ENCODE peak calls at places on chromosomes 6 and 20, in ten cellular contexts. One of them, this sample, is unnamed.
A peak's percentile ranks its signal among the peaks of the same experiment; 100 is the strongest.

GRCh38 chr6:108200631-108201030 is 34.8 kb downstream of the NR2E1 start:
- DNase-seq in GM12878: no peak
- DNase-seq in sigmoid colon: no peak
- DNase-seq in HepG2: peak; percentile 72
- DNase-seq in K562: no peak
- DNase-seq in stomach: no peak
- DNase-seq in GM23338: no peak
- DNase-seq in transverse colon: no peak
- DNase-seq in vagina: no peak
- DNase-seq in SK-N-MC: no peak
- DNase-seq in this sample: no peak

GRCh38 chr20:50339196-50339901 is 148.7 kb downstream of the CEBPB start:
- DNase-seq in GM12878: no peak
- DNase-seq in sigmoid colon: peak; percentile 64
- DNase-seq in HepG2: no peak
- DNase-seq in K562: no peak
- DNase-seq in stomach: no peak
- DNase-seq in GM23338: no peak
- DNase-seq in transverse colon: no peak
- DNase-seq in vagina: no peak
- DNase-seq in SK-N-MC: no peak
- DNase-seq in this sample: no peak

GRCh38 chr20:39264506-39265172 is 302.5 kb downstream of the DHX35 start:
- DNase-seq in GM12878: no peak
- DNase-seq in sigmoid colon: peak; percentile 82
- DNase-seq in HepG2: peak; percentile 63
- DNase-seq in K562: peak; percentile 70
- DNase-seq in stomach: peak; percentile 62
- DNase-seq in GM23338: peak; percentile 77
- DNase-seq in transverse colon: peak; percentile 42
- DNase-seq in vagina: no peak
- DNase-seq in SK-N-MC: no peak
- DNase-seq in this sample: no peak

GRCh38 chr20:57867807-57868206 is 158.0 kb upstream of the PMEPA1 start:
- DNase-seq in GM12878: no peak
- DNase-seq in sigmoid colon: peak; percentile 18
- DNase-seq in HepG2: no peak
- DNase-seq in K562: no peak
- DNase-seq in stomach: no peak
- DNase-seq in GM23338: no peak
- DNase-seq in transverse colon: no peak
- DNase-seq in vagina: peak; percentile 40
- DNase-seq in SK-N-MC: no peak
- DNase-seq in this sample: no peak

GRCh38 chr20:58822175-58822574 is 28.5 kb downstream of the GNAS-AS1 start:
- DNase-seq in GM12878: no peak
- DNase-seq in sigmoid colon: no peak
- DNase-seq in HepG2: peak; percentile 29
- DNase-seq in K562: peak; percentile 57
- DNase-seq in stomach: no peak
- DNase-seq in GM23338: peak; percentile 51
- DNase-seq in transverse colon: no peak
- DNase-seq in vagina: no peak
- DNase-seq in SK-N-MC: no peak
- DNase-seq in this sample: no peak

GRCh38 chr20:24309596-24309995 is 159.8 kb upstream of the SYNDIG1 start:
- DNase-seq in GM12878: no peak
- DNase-seq in sigmoid colon: no peak
- DNase-seq in HepG2: no peak
- DNase-seq in K562: no peak
- DNase-seq in stomach: no peak
- DNase-seq in GM23338: no peak
- DNase-seq in transverse colon: no peak
- DNase-seq in vagina: peak; percentile 5
- DNase-seq in SK-N-MC: no peak
- DNase-seq in this sample: no peak

GRCh38 chr6:104118274-104118673 is 741.4 kb downstream of the HACE1 start:
- DNase-seq in GM12878: no peak
- DNase-seq in sigmoid colon: no peak
- DNase-seq in HepG2: no peak
- DNase-seq in K562: no peak
- DNase-seq in stomach: no peak
- DNase-seq in GM23338: no peak
- DNase-seq in transverse colon: no peak
- DNase-seq in vagina: no peak
- DNase-seq in SK-N-MC: no peak
- DNase-seq in this sample: no peak

GRCh38 chr6:6596529-6596928 is 8.0 kb downstream of the LY86 start:
- DNase-seq in GM12878: no peak
- DNase-seq in sigmoid colon: no peak
- DNase-seq in HepG2: no peak
- DNase-seq in K562: no peak
- DNase-seq in stomach: no peak
- DNase-seq in GM23338: no peak
- DNase-seq in transverse colon: no peak
- DNase-seq in vagina: no peak
- DNase-seq in SK-N-MC: no peak
- DNase-seq in this sample: no peak

GRCh38 chr20:44273231-44274215 is 26.4 kb downstream of the GDAP1L1 start:
- DNase-seq in GM12878: no peak
- DNase-seq in sigmoid colon: peak; percentile 4
- DNase-seq in HepG2: no peak
- DNase-seq in K562: no peak
- DNase-seq in stomach: no peak
- DNase-seq in GM23338: no peak
- DNase-seq in transverse colon: no peak
- DNase-seq in vagina: no peak
- DNase-seq in SK-N-MC: no peak
- DNase-seq in this sample: no peak

GRCh38 chr6:168258795-168259194 is 60.8 kb downstream of the DACT2 start:
- DNase-seq in GM12878: no peak
- DNase-seq in sigmoid colon: no peak
- DNase-seq in HepG2: no peak
- DNase-seq in K562: no peak
- DNase-seq in stomach: no peak
- DNase-seq in GM23338: no peak
- DNase-seq in transverse colon: no peak
- DNase-seq in vagina: no peak
- DNase-seq in SK-N-MC: no peak
- DNase-seq in this sample: no peak

GRCh38 chr20:40291483-40291882 is 397.6 kb downstream of the MAFB start:
- DNase-seq in GM12878: no peak
- DNase-seq in sigmoid colon: no peak
- DNase-seq in HepG2: no peak
- DNase-seq in K562: no peak
- DNase-seq in stomach: no peak
- DNase-seq in GM23338: no peak
- DNase-seq in transverse colon: no peak
- DNase-seq in vagina: no peak
- DNase-seq in SK-N-MC: no peak
- DNase-seq in this sample: no peak

GRCh38 chr20:25622049-25622448 is 1.8 kb downstream of the NANP start:
- DNase-seq in GM12878: no peak
- DNase-seq in sigmoid colon: no peak
- DNase-seq in HepG2: no peak
- DNase-seq in K562: no peak
- DNase-seq in stomach: no peak
- DNase-seq in GM23338: no peak
- DNase-seq in transverse colon: no peak
- DNase-seq in vagina: no peak
- DNase-seq in SK-N-MC: no peak
- DNase-seq in this sample: no peak

GRCh38 chr6:132461958-132462357 is 51.0 kb downstream of the STX7 start:
- DNase-seq in GM12878: no peak
- DNase-seq in sigmoid colon: no peak
- DNase-seq in HepG2: no peak
- DNase-seq in K562: no peak
- DNase-seq in stomach: no peak
- DNase-seq in GM23338: no peak
- DNase-seq in transverse colon: no peak
- DNase-seq in vagina: no peak
- DNase-seq in SK-N-MC: no peak
- DNase-seq in this sample: no peak

GRCh38 chr20:20950620-20951019 is 155.5 kb downstream of the LINC00237 start:
- DNase-seq in GM12878: no peak
- DNase-seq in sigmoid colon: no peak
- DNase-seq in HepG2: no peak
- DNase-seq in K562: no peak
- DNase-seq in stomach: no peak
- DNase-seq in GM23338: no peak
- DNase-seq in transverse colon: no peak
- DNase-seq in vagina: no peak
- DNase-seq in SK-N-MC: no peak
- DNase-seq in this sample: no peak
- TF ChIP-seq POLR2AphosphoS5 in GM12878: no peak
- TF ChIP-seq POLR2AphosphoS5 in sigmoid colon: no peak
- TF ChIP-seq POLR2AphosphoS5 in HepG2: no peak
- TF ChIP-seq POLR2AphosphoS5 in K562: no peak
- TF ChIP-seq POLR2AphosphoS5 in stomach: no peak
- TF ChIP-seq POLR2AphosphoS5 in GM23338: no peak
- TF ChIP-seq POLR2AphosphoS5 in transverse colon: no peak
- TF ChIP-seq POLR2AphosphoS5 in vagina: no peak
- TF ChIP-seq POLR2AphosphoS5 in SK-N-MC: no peak
- TF ChIP-seq POLR2AphosphoS5 in this sample: no peak

GRCh38 chr6:111737065-111737521 is 131.4 kb upstream of the TRAF3IP2 start:
- DNase-seq in GM12878: no peak
- DNase-seq in sigmoid colon: no peak
- DNase-seq in HepG2: peak; percentile 41
- DNase-seq in K562: no peak
- DNase-seq in stomach: no peak
- DNase-seq in GM23338: no peak
- DNase-seq in transverse colon: no peak
- DNase-seq in vagina: no peak
- DNase-seq in SK-N-MC: no peak
- DNase-seq in this sample: no peak
- H3K27ac ChIP-seq in GM12878: peak overlapping the region; percentile 6
- H3K27ac ChIP-seq in sigmoid colon: no peak overlapping the region
- H3K27ac ChIP-seq in HepG2: no peak overlapping the region
- H3K27ac ChIP-seq in K562: no peak overlapping the region
- H3K27ac ChIP-seq in stomach: no peak overlapping the region
- H3K27ac ChIP-seq in GM23338: no peak overlapping the region
- H3K27ac ChIP-seq in transverse colon: peak overlapping the region; percentile 1
- H3K27ac ChIP-seq in vagina: no peak overlapping the region
- H3K27ac ChIP-seq in SK-N-MC: no peak overlapping the region
- H3K27ac ChIP-seq in this sample: no peak overlapping the region

GRCh38 chr20:31700747-31701146 is 21.9 kb downstream of the BCL2L1 start:
- DNase-seq in GM12878: no peak
- DNase-seq in sigmoid colon: no peak
- DNase-seq in HepG2: no peak
- DNase-seq in K562: no peak
- DNase-seq in stomach: no peak
- DNase-seq in GM23338: no peak
- DNase-seq in transverse colon: no peak
- DNase-seq in vagina: no peak
- DNase-seq in SK-N-MC: no peak
- DNase-seq in this sample: no peak

GRCh38 chr20:31698243-31698802 is 24.3 kb downstream of the BCL2L1 start:
- DNase-seq in GM12878: no peak
- DNase-seq in sigmoid colon: no peak
- DNase-seq in HepG2: no peak
- DNase-seq in K562: no peak
- DNase-seq in stomach: no peak
- DNase-seq in GM23338: no peak
- DNase-seq in transverse colon: no peak
- DNase-seq in vagina: no peak
- DNase-seq in SK-N-MC: no peak
- DNase-seq in this sample: no peak

GRCh38 chr20:31701591-31701990 is 21.1 kb downstream of the BCL2L1 start:
- DNase-seq in GM12878: no peak
- DNase-seq in sigmoid colon: no peak
- DNase-seq in HepG2: no peak
- DNase-seq in K562: no peak
- DNase-seq in stomach: no peak
- DNase-seq in GM23338: no peak
- DNase-seq in transverse colon: no peak
- DNase-seq in vagina: no peak
- DNase-seq in SK-N-MC: no peak
- DNase-seq in this sample: no peak

GRCh38 chr20:31699801-31700728 is 22.6 kb downstream of the BCL2L1 start:
- DNase-seq in GM12878: no peak
- DNase-seq in sigmoid colon: no peak
- DNase-seq in HepG2: no peak
- DNase-seq in K562: no peak
- DNase-seq in stomach: no peak
- DNase-seq in GM23338: no peak
- DNase-seq in transverse colon: no peak
- DNase-seq in vagina: no peak
- DNase-seq in SK-N-MC: no peak
- DNase-seq in this sample: no peak

GRCh38 chr20:31698803-31699718 is 23.6 kb downstream of the BCL2L1 start:
- DNase-seq in GM12878: no peak
- DNase-seq in sigmoid colon: peak; percentile 86
- DNase-seq in HepG2: peak; percentile 76
- DNase-seq in K562: peak; percentile 57
- DNase-seq in stomach: peak; percentile 59
- DNase-seq in GM23338: no peak
- DNase-seq in transverse colon: peak; percentile 67
- DNase-seq in vagina: no peak
- DNase-seq in SK-N-MC: no peak
- DNase-seq in this sample: peak; percentile 79
- TF ChIP-seq POLR2AphosphoS5 in GM12878: no peak
- TF ChIP-seq POLR2AphosphoS5 in sigmoid colon: peak; percentile 56
- TF ChIP-seq POLR2AphosphoS5 in HepG2: no peak
- TF ChIP-seq POLR2AphosphoS5 in K562: no peak
- TF ChIP-seq POLR2AphosphoS5 in stomach: no peak
- TF ChIP-seq POLR2AphosphoS5 in GM23338: no peak
- TF ChIP-seq POLR2AphosphoS5 in transverse colon: peak; percentile 55
- TF ChIP-seq POLR2AphosphoS5 in vagina: peak; percentile 97
- TF ChIP-seq POLR2AphosphoS5 in SK-N-MC: no peak
- TF ChIP-seq POLR2AphosphoS5 in this sample: no peak

GRCh38 chr20:61128701-61129655 is 123.1 kb upstream of the CDH4 start:
- DNase-seq in GM12878: no peak
- DNase-seq in sigmoid colon: no peak
- DNase-seq in HepG2: no peak
- DNase-seq in K562: no peak
- DNase-seq in stomach: no peak
- DNase-seq in GM23338: no peak
- DNase-seq in transverse colon: no peak
- DNase-seq in vagina: no peak
- DNase-seq in SK-N-MC: no peak
- DNase-seq in this sample: no peak

GRCh38 chr20:61127311-61128044 is 124.6 kb upstream of the CDH4 start:
- DNase-seq in GM12878: no peak
- DNase-seq in sigmoid colon: no peak
- DNase-seq in HepG2: no peak
- DNase-seq in K562: no peak
- DNase-seq in stomach: no peak
- DNase-seq in GM23338: no peak
- DNase-seq in transverse colon: no peak
- DNase-seq in vagina: no peak
- DNase-seq in SK-N-MC: no peak
- DNase-seq in this sample: no peak

GRCh38 chr20:61125076-61125475 is 127.0 kb upstream of the CDH4 start:
- DNase-seq in GM12878: no peak
- DNase-seq in sigmoid colon: no peak
- DNase-seq in HepG2: no peak
- DNase-seq in K562: no peak
- DNase-seq in stomach: no peak
- DNase-seq in GM23338: no peak
- DNase-seq in transverse colon: no peak
- DNase-seq in vagina: no peak
- DNase-seq in SK-N-MC: no peak
- DNase-seq in this sample: no peak

GRCh38 chr20:61125536-61126180 is 126.4 kb upstream of the CDH4 start:
- DNase-seq in GM12878: no peak
- DNase-seq in sigmoid colon: no peak
- DNase-seq in HepG2: no peak
- DNase-seq in K562: no peak
- DNase-seq in stomach: no peak
- DNase-seq in GM23338: no peak
- DNase-seq in transverse colon: no peak
- DNase-seq in vagina: no peak
- DNase-seq in SK-N-MC: no peak
- DNase-seq in this sample: no peak

GRCh38 chr20:61126369-61127195 is 125.5 kb upstream of the CDH4 start:
- DNase-seq in GM12878: no peak
- DNase-seq in sigmoid colon: no peak
- DNase-seq in HepG2: no peak
- DNase-seq in K562: no peak
- DNase-seq in stomach: no peak
- DNase-seq in GM23338: no peak
- DNase-seq in transverse colon: no peak
- DNase-seq in vagina: no peak
- DNase-seq in SK-N-MC: no peak
- DNase-seq in this sample: no peak
- H3K27ac ChIP-seq in GM12878: no peak overlapping the region
- H3K27ac ChIP-seq in sigmoid colon: no peak overlapping the region
- H3K27ac ChIP-seq in HepG2: no peak overlapping the region
- H3K27ac ChIP-seq in K562: no peak overlapping the region
- H3K27ac ChIP-seq in stomach: no peak overlapping the region
- H3K27ac ChIP-seq in GM23338: no peak overlapping the region
- H3K27ac ChIP-seq in transverse colon: no peak overlapping the region
- H3K27ac ChIP-seq in vagina: no peak overlapping the region
- H3K27ac ChIP-seq in SK-N-MC: no peak overlapping the region
- H3K27ac ChIP-seq in this sample: no peak overlapping the region

This sample was measured in suprapubic skin.